ENCODE peak calls at places on chromosome 19, in five cellular contexts. Y, E, P, F and D are unnamed samples.

GRCh38 chr19:50820549-50821247 is 2.9 kb downstream of the KLK1 start:
- DNase-seq in P (no peak), E (no peak), F (no peak), Y (no peak), D (no peak)

GRCh38 chr19:43763473-43763939 is 8.7 kb upstream of the SMG9 start:
- DNase-seq in E (peak), F (no peak), Y (peak), P (peak), D (peak)

GRCh38 chr19:56748443-56748842 is 76.9 kb upstream of the ZNF835 start:
- DNase-seq in E (no peak), Y (peak), F (no peak), P (no peak), D (peak)

GRCh38 chr19:16376241-16376640 is 51.6 kb downstream of the KLF2 start:
- DNase-seq in F (no peak), E (no peak), Y (no peak), P (no peak), D (no peak)

GRCh38 chr19:3426433-3426832 is 53.9 kb downstream of the SMIM24 start:
- DNase-seq in F (no peak), P (no peak), Y (no peak), E (no peak), D (no peak)

GRCh38 chr19:6489278-6490061 is 7.9 kb upstream of the DENND1C start:
- DNase-seq in E (no peak), Y (no peak), F (no peak), P (no peak), D (no peak)

GRCh38 chr19:10271543-10272086 is 695 bp downstream of the ICAM1 start:
- DNase-seq in Y (peak), E (peak), F (no peak), P (no peak), D (no peak)

GRCh38 chr19:40590464-40591265 is 10.5 kb upstream of the LTBP4 start:
- DNase-seq in P (no peak), F (no peak), E (no peak), Y (no peak), D (no peak)

GRCh38 chr19:12924621-12925310 is 5.7 kb upstream of the SYCE2 start:
- DNase-seq in P (no peak), F (no peak), E (no peak), Y (no peak), D (no peak)

GRCh38 chr19:35373492-35373891 is 2.6 kb downstream of the GPR42 start:
- DNase-seq in P (no peak), Y (no peak), E (no peak), F (no peak), D (no peak)

GRCh38 chr19:8485561-8486371 is 16.7 kb downstream of the PRAM1 start:
- DNase-seq in E (no peak), P (no peak), F (no peak), Y (no peak), D (no peak)